ENCODE peak calls at places on chromosomes 2 and 18, in four cellular contexts. One of them, this sample, is unnamed.

GRCh38 chr18:1578505-1578904 is 673.8 kb downstream of the ADCYAP1 start:
- DNase-seq in left lung: no peak
- DNase-seq in H9: no peak
- DNase-seq in OCI-LY7: no peak
- DNase-seq in this sample: no peak

GRCh38 chr2:163778045-163778753 is 42.4 kb upstream of the FIGN start:
- DNase-seq in H9: no peak
- DNase-seq in left lung: peak; percentile 36
- DNase-seq in OCI-LY7: no peak
- DNase-seq in this sample: peak; percentile 8

GRCh38 chr18:23151414-23152099 is 16.3 kb downstream of the CABLES1 start:
- DNase-seq in OCI-LY7: no peak
- DNase-seq in left lung: no peak
- DNase-seq in H9: no peak
- DNase-seq in this sample: no peak

GRCh38 chr18:26710460-26711096 is 154.9 kb downstream of the AQP4 start:
- DNase-seq in OCI-LY7: peak; percentile 5
- DNase-seq in H9: no peak
- DNase-seq in left lung: no peak
- DNase-seq in this sample: no peak

GRCh38 chr18:70705831-70706416 is 417.1 kb downstream of the SOCS6 start:
- DNase-seq in left lung: no peak
- DNase-seq in H9: no peak
- DNase-seq in OCI-LY7: no peak
- DNase-seq in this sample: no peak

GRCh38 chr2:164868563-164869419 is 27.2 kb upstream of the COBLL1 start:
- DNase-seq in H9: no peak
- DNase-seq in left lung: no peak
- DNase-seq in OCI-LY7: no peak
- DNase-seq in this sample: no peak

GRCh38 chr2:46318579-46319460 is 21.6 kb downstream of the EPAS1 start:
- DNase-seq in OCI-LY7: no peak
- DNase-seq in left lung: no peak
- DNase-seq in H9: no peak
- DNase-seq in this sample: no peak

GRCh38 chr2:167294775-167295140 is 406.5 kb downstream of the XIRP2 start:
- DNase-seq in H9: no peak
- DNase-seq in left lung: no peak
- DNase-seq in OCI-LY7: no peak
- DNase-seq in this sample: no peak

GRCh38 chr18:74512321-74513053 is 16.3 kb downstream of the CNDP2 start:
- DNase-seq in H9: peak; percentile 9
- DNase-seq in OCI-LY7: no peak
- DNase-seq in left lung: no peak
- DNase-seq in this sample: no peak

GRCh38 chr18:50286391-50287027 is 983 bp downstream of the CXXC1 start:
- DNase-seq in left lung: no peak
- DNase-seq in OCI-LY7: peak; percentile 43
- DNase-seq in H9: peak; percentile 57
- DNase-seq in this sample: peak; percentile 72

GRCh38 chr2:209368924-209369323 is 54.9 kb upstream of the MAP2 start:
- DNase-seq in left lung: peak; percentile 70
- DNase-seq in OCI-LY7: no peak
- DNase-seq in H9: no peak
- DNase-seq in this sample: peak; percentile 76

DNA sequence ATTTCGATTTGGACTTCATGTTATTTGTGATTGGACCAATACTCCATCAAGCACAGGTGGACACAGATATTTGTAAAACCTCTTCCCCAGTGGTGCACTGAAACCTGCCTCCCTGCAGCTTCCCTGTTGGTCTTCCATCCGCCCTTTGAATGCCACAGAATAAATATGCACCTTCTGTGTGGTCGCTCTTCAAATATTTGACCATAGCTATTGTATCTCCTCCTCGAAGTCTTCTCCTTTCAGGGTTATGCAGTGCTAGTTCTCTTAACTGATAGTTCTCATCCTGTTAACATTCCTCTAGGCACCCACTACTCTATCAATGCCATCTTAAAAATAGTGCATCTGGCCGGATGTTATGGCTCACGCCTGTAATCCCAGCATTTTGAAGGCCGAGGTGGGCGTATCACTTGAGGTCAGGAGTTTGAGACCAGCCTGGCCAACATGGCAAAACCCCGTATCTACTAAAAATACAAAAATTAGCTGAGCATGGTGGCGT is 12.5 kb downstream of the SPATS2L start:
- DNase-seq in H9: no peak
- DNase-seq in left lung: no peak
- DNase-seq in OCI-LY7: no peak
- DNase-seq in this sample: no peak
- H3K4me1 ChIP-seq in H9: peaks cover 45% of the 10 kb centered on the region
- H3K4me1 ChIP-seq in left lung: peaks cover 9% of the 10 kb centered on the region
- H3K4me1 ChIP-seq in OCI-LY7: no peaks in the 10 kb centered on the region
- H3K4me1 ChIP-seq in this sample: peaks cover 16% of the 10 kb centered on the region

DNA sequence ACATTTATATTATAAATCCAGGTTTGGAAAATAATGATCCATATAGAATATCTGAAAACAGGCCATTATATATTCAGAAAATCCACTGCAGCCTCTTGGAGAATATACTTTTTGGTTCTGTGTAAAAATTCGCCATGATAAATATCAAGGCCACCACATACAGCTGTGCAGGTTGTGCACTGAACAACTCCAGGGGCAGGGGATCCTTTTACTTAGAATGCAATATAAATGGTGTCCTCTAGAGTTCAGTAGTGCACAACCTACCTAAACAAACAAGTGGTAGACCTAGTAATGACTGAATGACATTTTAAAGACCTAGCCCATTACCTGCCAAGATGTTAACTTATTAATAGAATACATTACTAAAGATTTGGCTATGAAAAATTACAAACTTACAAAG is 22.4 kb downstream of the MOGAT1 start:
- DNase-seq in H9: no peak
- DNase-seq in OCI-LY7: peak; percentile 33
- DNase-seq in left lung: no peak
- DNase-seq in this sample: no peak
- TF ChIP-seq CTCF in H9: peak; percentile 53
- TF ChIP-seq CTCF in OCI-LY7: peak; percentile 69
- TF ChIP-seq CTCF in left lung: no peak
- TF ChIP-seq CTCF in this sample: no peak

GRCh38 chr2:151337643-151338042 is 19.7 kb upstream of the TNFAIP6 start:
- DNase-seq in left lung: no peak
- DNase-seq in OCI-LY7: no peak
- DNase-seq in H9: no peak
- DNase-seq in this sample: no peak
- H3K27ac ChIP-seq in left lung: no peak overlapping the region
- H3K27ac ChIP-seq in OCI-LY7: no peak overlapping the region
- H3K27ac ChIP-seq in H9: no peak overlapping the region
- H3K27ac ChIP-seq in this sample: no peak overlapping the region

DNA sequence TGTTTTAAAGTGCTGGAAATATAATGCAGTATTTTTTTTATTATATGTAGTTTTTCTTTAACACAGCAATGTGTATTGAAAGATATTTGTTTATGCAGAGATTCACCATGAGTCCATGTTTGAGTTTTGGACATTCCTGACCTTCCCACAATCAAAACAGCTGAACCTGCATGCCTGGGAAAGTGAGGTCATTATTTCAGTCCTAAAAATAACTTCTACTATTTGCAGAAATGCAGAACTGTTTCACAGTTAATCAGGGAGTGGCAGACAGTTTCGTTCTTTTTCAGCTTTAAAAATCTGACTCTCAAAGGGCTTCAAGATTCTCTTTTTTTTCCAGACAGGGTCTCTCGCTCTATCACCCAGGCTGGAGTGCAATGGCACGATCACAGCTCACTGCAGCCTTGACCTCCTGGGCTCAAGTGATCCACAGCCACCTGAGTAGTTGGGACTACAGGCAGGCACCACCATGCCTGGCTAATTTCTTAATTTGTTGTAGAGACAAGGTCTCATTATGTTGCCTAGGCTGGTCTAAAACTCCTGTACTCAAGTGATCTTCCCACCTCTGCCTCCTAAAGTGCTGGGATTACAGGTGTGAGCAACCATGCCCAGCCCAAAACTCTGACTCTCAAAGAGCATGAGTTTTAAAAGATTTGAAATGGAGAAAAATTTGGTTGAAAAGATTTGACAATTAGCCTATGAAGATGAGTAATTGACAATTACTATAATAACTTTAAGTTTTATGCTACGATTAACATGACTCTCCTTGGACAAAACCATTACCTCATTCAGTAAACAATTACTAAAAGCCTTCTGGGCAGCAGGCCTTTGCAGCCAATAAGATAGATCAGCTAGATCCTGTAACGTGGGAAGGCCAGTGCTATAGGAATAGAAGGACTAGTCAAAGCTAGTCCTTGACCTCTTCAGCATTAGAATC is 5.0 kb upstream of the MYL12B start:
- DNase-seq in OCI-LY7: no peak
- DNase-seq in left lung: no peak
- DNase-seq in H9: no peak
- DNase-seq in this sample: no peak
- H3K4me1 ChIP-seq in OCI-LY7: peaks cover 66% of the 10 kb centered on the region
- H3K4me1 ChIP-seq in left lung: peaks cover 9% of the 10 kb centered on the region
- H3K4me1 ChIP-seq in H9: no peaks in the 10 kb centered on the region
- H3K4me1 ChIP-seq in this sample: peaks cover 14% of the 10 kb centered on the region

DNA sequence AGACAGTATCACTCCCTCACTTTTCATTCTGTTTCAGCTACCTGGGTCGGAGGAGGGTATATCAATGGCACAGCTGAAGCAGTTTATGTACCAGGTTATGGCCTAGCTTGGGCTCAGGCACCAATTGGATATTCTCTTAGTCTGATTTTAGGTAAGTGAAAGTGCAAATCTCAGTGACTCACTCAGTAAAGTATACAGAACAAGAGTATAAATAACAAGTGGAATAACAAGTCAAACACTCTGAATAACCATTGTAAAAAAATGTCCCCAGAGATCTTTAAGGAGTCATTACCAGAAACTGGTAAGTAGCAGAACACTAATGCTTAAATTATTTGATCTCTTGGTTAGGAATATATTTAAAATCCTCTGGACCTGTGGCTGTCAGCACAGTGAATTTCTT is 5.7 kb downstream of the SLC5A7 start:
- DNase-seq in left lung: no peak
- DNase-seq in OCI-LY7: no peak
- DNase-seq in H9: no peak
- DNase-seq in this sample: no peak
- TF ChIP-seq CTCF in left lung: no peak
- TF ChIP-seq CTCF in OCI-LY7: no peak
- TF ChIP-seq CTCF in H9: no peak
- TF ChIP-seq CTCF in this sample: no peak

DNA sequence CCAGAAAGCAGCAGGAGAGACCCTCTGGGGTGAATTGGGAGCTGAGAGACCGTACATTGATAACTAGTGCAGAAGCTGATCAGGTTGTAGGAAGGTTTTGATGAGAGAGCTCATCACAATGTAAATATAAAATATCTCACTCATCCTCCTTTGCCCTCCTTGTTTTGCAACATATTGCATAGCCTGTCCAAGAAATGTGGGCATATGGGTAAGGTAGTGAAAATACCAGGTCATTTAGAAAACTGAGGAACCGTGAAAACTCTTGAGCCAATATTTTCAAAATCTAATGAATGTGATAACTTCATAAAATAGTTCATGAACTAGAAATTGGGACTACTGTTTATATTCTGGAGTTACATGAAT is 31.4 kb downstream of the C18orf54 start:
- DNase-seq in OCI-LY7: no peak
- DNase-seq in left lung: no peak
- DNase-seq in H9: no peak
- DNase-seq in this sample: no peak
- H3K27ac ChIP-seq in OCI-LY7: no peak overlapping the region
- H3K27ac ChIP-seq in left lung: no peak overlapping the region
- H3K27ac ChIP-seq in H9: no peak overlapping the region
- H3K27ac ChIP-seq in this sample: no peak overlapping the region